ENCODE peak calls at places on chromosome 12, in six cellular contexts. I, P, J, A, E and D are unnamed samples.

GRCh38 chr12:32587536-32588346 is 91.4 kb upstream of the DNM1L start:
- DNase-seq in P (no peak), E (no peak), J (no peak), A (no peak), I (no peak), D (no peak)

GRCh38 chr12:47881041-47881440 is 23.8 kb downstream of the VDR start:
- DNase-seq in E (no peak), A (no peak), P (no peak), I (no peak), J (no peak), D (no peak)

GRCh38 chr12:53486730-53487487 is 12.3 kb downstream of the MAP3K12 start:
- DNase-seq in I (no peak), P (no peak), J (no peak), A (no peak), E (no peak), D (peak)

GRCh38 chr12:130775953-130776856 is 60.1 kb upstream of the RIMBP2 start:
- DNase-seq in E (peak), I (no peak), A (peak), P (peak), J (peak), D (no peak)

GRCh38 chr12:128853321-128854197 is at the start of gene GLT1D1:
- DNase-seq in P (peak), J (no peak), E (no peak), A (no peak), I (peak), D (no peak)

GRCh38 chr12:85713368-85713767 is 122.8 kb downstream of the RASSF9 start:
- DNase-seq in J (no peak), P (no peak), A (no peak), I (no peak), E (no peak), D (no peak)

GRCh38 chr12:4286771-4287317 is 13.3 kb downstream of the CCND2 start:
- DNase-seq in A (no peak), E (no peak), I (no peak), J (no peak), P (no peak), D (no peak)

GRCh38 chr12:109458771-109459208 is 18.3 kb downstream of the KCTD10 start:
- DNase-seq in I (no peak), A (peak), J (peak), P (no peak), E (no peak), D (no peak)

GRCh38 chr12:55624056-55624455 is 12.6 kb upstream of the OR10P1 start:
- DNase-seq in A (no peak), E (peak), P (no peak), J (no peak), I (no peak), D (no peak)

GRCh38 chr12:63894132-63894531 is 49.6 kb downstream of the SRGAP1 start:
- DNase-seq in E (no peak), A (no peak), J (no peak), P (no peak), I (no peak), D (no peak)

GRCh38 chr12:59886131-59886751 is 290.4 kb downstream of the SLC16A7 start:
- DNase-seq in I (no peak), A (no peak), J (no peak), P (no peak), E (no peak), D (no peak)

GRCh38 chr12:120849765-120850164 is 54.4 kb downstream of the SPPL3 start:
- DNase-seq in E (peak), A (peak), I (no peak), J (peak), P (no peak), D (no peak)

GRCh38 chr12:2960996-2961616 is 1.9 kb downstream of the TEAD4 start:
- DNase-seq in I (no peak), A (no peak), E (peak), J (peak), P (no peak), D (no peak)

GRCh38 chr12:51025182-51025747 is 919 bp downstream of the SLC11A2 start:
- DNase-seq in J (no peak), I (no peak), E (no peak), P (no peak), A (no peak), D (no peak)